ENCODE peak calls at places on chromosomes 11 and 22, in four cellular contexts. L is T-helper 9 cell, X is hypothalamus, P is G401. Q is an unnamed sample.

GRCh38 chr11:18700872-18701271 is 2.3 kb downstream of the TMEM86A start:
- DNase-seq in L (no peak), X (no peak), P (no peak), Q (no peak)

GRCh38 chr11:11787305-11788066 is 54.3 kb upstream of the USP47 start:
- DNase-seq in L (peak), X (peak), P (peak), Q (peak)

GRCh38 chr11:64858467-64859401 is 14.3 kb upstream of the CDC42BPG start:
- DNase-seq in L (peak), X (no peak), P (peak), Q (no peak)

GRCh38 chr11:105202844-105203548 is 63.4 kb upstream of the CARD18 start:
- DNase-seq in L (no peak), X (no peak), P (no peak), Q (no peak)

GRCh38 chr11:102309621-102310541 is 7.4 kb upstream of the BIRC3 start:
- DNase-seq in L (no peak), X (no peak), P (no peak), Q (no peak)

GRCh38 chr11:60771146-60771545 is 14.0 kb upstream of the MS4A10 start:
- DNase-seq in L (no peak), X (no peak), P (no peak), Q (no peak)

GRCh38 chr11:45847908-45848316 is 637 bp downstream of the CRY2 start:
- DNase-seq in L (peak), X (no peak), P (peak), Q (no peak)

GRCh38 chr11:2461253-2462091 is 16.7 kb downstream of the KCNQ1 start:
- DNase-seq in L (no peak), X (no peak), P (no peak), Q (no peak)

GRCh38 chr22:25475554-25476022 is 88.9 kb upstream of the GRK3 start:
- DNase-seq in L (no peak), X (peak), P (peak), Q (no peak)

GRCh38 chr11:36840378-36840777 is 242.3 kb upstream of the RAG2 start:
- DNase-seq in L (no peak), X (no peak), P (no peak), Q (no peak)

GRCh38 chr22:42249831-42250230 is 20.6 kb downstream of the TCF20 start:
- DNase-seq in L (no peak), X (no peak), P (no peak), Q (no peak)

GRCh38 chr11:27249208-27249509 is 113.9 kb downstream of the CCDC34 start:
- DNase-seq in L (no peak), X (no peak), P (no peak), Q (no peak)

GRCh38 chr11:97973352-97973857 is 1047.3 kb upstream of the CNTN5 start:
- DNase-seq in L (no peak), X (no peak), P (no peak), Q (no peak)

GRCh38 chr11:132037467-132037862 is 667.0 kb downstream of the NTM start:
- DNase-seq in L (no peak), X (no peak), P (peak), Q (no peak)

GRCh38 chr11:9972917-9973504 is 309.1 kb downstream of the SWAP70 start:
- DNase-seq in L (no peak), X (no peak), P (peak), Q (peak)

GRCh38 chr11:122853971-122854446 is 15.7 kb downstream of the CRTAM start:
- DNase-seq in L (no peak), X (peak), P (peak), Q (peak)

GRCh38 chr11:2376751-2377451 is at the start of gene CD81:
- DNase-seq in L (peak), X (peak), P (peak), Q (peak)

GRCh38 chr22:49632199-49633009 is 195.3 kb downstream of the BRD1 start:
- DNase-seq in L (no peak), X (peak), P (peak), Q (peak)

GRCh38 chr11:2844116-2844515 is 41.5 kb downstream of the CDKN1C start:
- DNase-seq in L (no peak), X (no peak), P (no peak), Q (no peak)

GRCh38 chr11:20336056-20336455 is 27.5 kb upstream of the HTATIP2 start:
- DNase-seq in L (no peak), X (no peak), P (no peak), Q (no peak)

Q was measured in cerebellum.